ENCODE peak calls at places on chromosomes 3 and 15, in nine cellular contexts. F is amygdala; N is activated effector memory CD4-positive, alpha-beta T cell treated with anti-CD3 and anti-CD28 coated beads, Interleukin-2, amount 50 U/mL, for 16 hours; M is amniotic stem cell; P is C1 segment of cervical spinal cord; X is CD4-positive, alpha-beta memory T cell; G is stimulated activated CD4-positive, alpha-beta T cell treated with anti-CD3 and anti-CD28 coated beads, Interleukin-12 subunit alpha, Interleukin-12 subunit beta, amount 100 ng/mL, for 4 hours; V is endothelial cell; E is caudate nucleus. Q is an unnamed sample.

GRCh38 chr3:161415506-161416231 is 44.4 kb upstream of the SPTSSB start:
- DNase-seq in F (no peak), N (no peak), M (peak), P (no peak), X (no peak), G (no peak), V (no peak), E (no peak), Q (no peak)

GRCh38 chr3:31157893-31158620 is 263.6 kb upstream of the GADL1 start:
- DNase-seq in F (no peak), N (no peak), M (no peak), P (no peak), X (no peak), G (no peak), V (no peak), E (no peak), Q (no peak)

GRCh38 chr3:187319699-187320302 is 28.3 kb upstream of the MASP1 start:
- DNase-seq in F (peak), N (peak), M (no peak), P (peak), X (peak), G (peak), V (peak), E (peak), Q (peak)

GRCh38 chr15:98561169-98561941 is 87.0 kb upstream of the IGF1R start:
- DNase-seq in F (no peak), N (no peak), M (no peak), P (no peak), X (no peak), G (no peak), V (no peak), E (no peak), Q (no peak)

GRCh38 chr3:112056451-112056929 is 22.0 kb downstream of the TMPRSS7 start:
- DNase-seq in F (no peak), N (peak), M (peak), P (no peak), X (no peak), G (no peak), V (no peak), E (no peak), Q (no peak)

GRCh38 chr3:129474986-129475804 is 35.2 kb downstream of the IFT122 start:
- DNase-seq in F (no peak), N (no peak), M (no peak), P (no peak), X (no peak), G (no peak), V (no peak), E (no peak), Q (no peak)

GRCh38 chr15:49810651-49811175 is 189.9 kb downstream of the DTWD1 start:
- DNase-seq in F (no peak), N (no peak), M (no peak), P (no peak), X (no peak), G (no peak), V (no peak), E (no peak), Q (no peak)

GRCh38 chr15:51156957-51157356 is 62.3 kb upstream of the TNFAIP8L3 start:
- DNase-seq in F (no peak), N (no peak), M (no peak), P (no peak), X (no peak), G (no peak), V (no peak), E (no peak), Q (no peak)

GRCh38 chr3:107928084-107928445 is 162.8 kb downstream of the CD47 start:
- DNase-seq in F (peak), N (no peak), M (no peak), P (no peak), X (peak), G (no peak), V (no peak), E (peak), Q (peak)

GRCh38 chr3:87260270-87260669 is 16.1 kb downstream of the POU1F1 start:
- DNase-seq in F (no peak), N (no peak), M (peak), P (no peak), X (peak), G (peak), V (peak), E (no peak), Q (no peak)

GRCh38 chr3:123804676-123805075 is 79.5 kb downstream of the MYLK start:
- DNase-seq in F (no peak), N (no peak), M (no peak), P (no peak), X (no peak), G (no peak), V (no peak), E (no peak), Q (no peak)

GRCh38 chr3:189529468-189529867 is 101.7 kb upstream of the TP63 start:
- DNase-seq in F (no peak), N (no peak), M (no peak), P (no peak), X (no peak), G (no peak), V (no peak), E (no peak), Q (no peak)

GRCh38 chr3:120846073-120846472 is 61.9 kb upstream of the STXBP5L start:
- DNase-seq in F (no peak), N (no peak), M (no peak), P (no peak), X (no peak), G (no peak), V (no peak), E (no peak), Q (no peak)

GRCh38 chr3:53155763-53156162 is 5.2 kb upstream of the PRKCD start:
- DNase-seq in F (peak), N (no peak), M (no peak), P (no peak), X (no peak), G (no peak), V (no peak), E (no peak), Q (no peak)

GRCh38 chr15:69854521-69855171 is 243.1 kb downstream of the TLE3 start:
- DNase-seq in F (no peak), N (no peak), M (peak), P (no peak), X (no peak), G (no peak), V (no peak), E (no peak), Q (no peak)

GRCh38 chr3:66504761-66505641 is 4.2 kb upstream of the LRIG1 start:
- DNase-seq in F (no peak), N (no peak), M (no peak), P (no peak), X (no peak), G (no peak), V (no peak), E (no peak), Q (no peak)

GRCh38 chr3:57397175-57398026 is 104.9 kb upstream of the ASB14 start:
- DNase-seq in F (no peak), N (peak), M (no peak), P (no peak), X (peak), G (peak), V (peak), E (no peak), Q (peak)

GRCh38 chr15:50051811-50052419 is 67.1 kb downstream of the ATP8B4 start:
- DNase-seq in F (peak), N (no peak), M (peak), P (no peak), X (no peak), G (no peak), V (peak), E (peak), Q (peak)

GRCh38 chr15:87710406-87710805 is 546.1 kb downstream of the NTRK3 start:
- DNase-seq in F (no peak), N (no peak), M (no peak), P (no peak), X (no peak), G (no peak), V (no peak), E (no peak), Q (no peak)

GRCh38 chr15:72207576-72208085 is 10.0 kb upstream of the GRAMD2A start:
- DNase-seq in F (no peak), N (no peak), M (no peak), P (no peak), X (no peak), G (no peak), V (no peak), E (no peak), Q (no peak)

GRCh38 chr15:52290800-52291199 is 4.8 kb downstream of the MYO5C start:
- DNase-seq in F (no peak), N (no peak), M (no peak), P (no peak), X (no peak), G (no peak), V (no peak), E (no peak), Q (no peak)

GRCh38 chr3:155369735-155370134 is 76.3 kb upstream of the STRIT1 start:
- DNase-seq in F (no peak), N (no peak), M (no peak), P (no peak), X (no peak), G (no peak), V (no peak), E (no peak), Q (no peak)

GRCh38 chr3:171284308-171285075 is 175.7 kb downstream of the TNIK start:
- DNase-seq in F (no peak), N (no peak), M (peak), P (no peak), X (no peak), G (no peak), V (no peak), E (no peak), Q (no peak)

GRCh38 chr15:22980189-22981136 is at the start of gene CYFIP1:
- DNase-seq in F (peak), N (peak), M (peak), P (no peak), X (peak), G (peak), V (peak), E (peak), Q (peak)

GRCh38 chr3:45776611-45777010 is 19.7 kb downstream of the SLC6A20 start:
- DNase-seq in F (no peak), N (no peak), M (no peak), P (no peak), X (no peak), G (no peak), V (no peak), E (no peak), Q (no peak)

GRCh38 chr15:55802600-55803376 is 59.8 kb upstream of the PRTG start:
- DNase-seq in F (no peak), N (no peak), M (no peak), P (no peak), X (no peak), G (no peak), V (no peak), E (no peak), Q (no peak)

GRCh38 chr3:175432338-175433025 is 573.3 kb downstream of the NAALADL2 start:
- DNase-seq in F (no peak), N (no peak), M (no peak), P (no peak), X (no peak), G (no peak), V (no peak), E (no peak), Q (no peak)

GRCh38 chr15:101807345-101807945 is 4.1 kb downstream of the OR4F6 start:
- DNase-seq in F (no peak), N (no peak), M (no peak), P (no peak), X (no peak), G (no peak), V (no peak), E (no peak), Q (no peak)

GRCh38 chr3:171189394-171189793 is 162.9 kb upstream of the SLC2A2 start:
- DNase-seq in F (no peak), N (no peak), M (no peak), P (no peak), X (no peak), G (no peak), V (no peak), E (no peak), Q (no peak)

GRCh38 chr15:67943961-67944674 is 104.3 kb upstream of the RNU6-1 start:
- DNase-seq in F (no peak), N (no peak), M (no peak), P (no peak), X (no peak), G (no peak), V (no peak), E (peak), Q (no peak)